ENCODE peak calls at places on chromosomes 4 and X, in eight cellular contexts. C is heart left ventricle, B is esophagus muscularis mucosa, I is upper lobe of left lung, M is body of pancreas, D is gastrocnemius medialis, T is ovary, E is prostate gland. Z is an unnamed sample.

GRCh38 chr4:65021737-65022136 is 612.5 kb upstream of the TECRL start:
- DNase-seq in I (no peak), M (no peak), T (no peak), E (no peak), D (no peak), C (no peak), B (no peak), Z (no peak)

GRCh38 chr4:38873290-38873949 is 5.8 kb downstream of the FAM114A1 start:
- DNase-seq in I (no peak), D (no peak), E (no peak), M (no peak), T (no peak), C (no peak), B (no peak), Z (no peak)

GRCh38 chr4:133694416-133694815 is 507.2 kb downstream of the PABPC4L start:
- DNase-seq in D (no peak), T (no peak), C (no peak), B (no peak), I (no peak), E (no peak), M (no peak), Z (no peak)

GRCh38 chrX:107646736-107647135 is 18.4 kb downstream of the PRPS1 start:
- DNase-seq in T (no peak), B (no peak), D (no peak), C (no peak), E (no peak), M (no peak), I (no peak), Z (no peak)

GRCh38 chr4:46425775-46426400 is 36.0 kb upstream of the GABRA2 start:
- DNase-seq in M (no peak), T (no peak), E (no peak), I (no peak), D (no peak), B (no peak), C (no peak), Z (peak)

GRCh38 chr4:78410651-78411050 is 140.9 kb upstream of the ANXA3 start:
- DNase-seq in I (no peak), C (no peak), B (no peak), E (no peak), M (no peak), D (no peak), T (no peak), Z (no peak)

GRCh38 chrX:54776987-54777672 is 20.9 kb downstream of the ITIH6 start:
- DNase-seq in E (no peak), T (no peak), C (no peak), B (no peak), I (no peak), D (no peak), M (no peak), Z (no peak)

GRCh38 chr4:34091451-34091850 is 2152.9 kb downstream of the ARAP2 start:
- DNase-seq in T (no peak), D (no peak), B (no peak), C (no peak), M (no peak), E (no peak), I (no peak), Z (no peak)

GRCh38 chr4:153969542-153969941 is 180.7 kb upstream of the SFRP2 start:
- DNase-seq in E (no peak), D (no peak), T (no peak), I (no peak), C (no peak), M (no peak), B (no peak), Z (no peak)

GRCh38 chr4:73379946-73380345 is 24.1 kb upstream of the ALB start:
- DNase-seq in T (no peak), D (no peak), I (no peak), C (no peak), E (no peak), M (no peak), B (no peak), Z (no peak)

GRCh38 chr4:612749-613125 is 12.6 kb upstream of the PDE6B start:
- DNase-seq in T (no peak), D (no peak), M (no peak), E (no peak), B (no peak), I (peak), C (no peak), Z (no peak)

GRCh38 chr4:151267822-151268535 is 9.0 kb upstream of the PRSS48 start:
- DNase-seq in E (no peak), B (no peak), I (no peak), M (no peak), D (no peak), C (no peak), T (no peak), Z (no peak)

GRCh38 chr4:40864531-40864930 is 114.8 kb downstream of the NSUN7 start:
- DNase-seq in T (no peak), C (no peak), B (no peak), E (no peak), I (no peak), D (no peak), M (no peak), Z (no peak)

GRCh38 chr4:23382880-23383279 is 507.0 kb downstream of the PPARGC1A start:
- DNase-seq in I (no peak), C (no peak), D (no peak), E (no peak), M (no peak), T (no peak), B (no peak), Z (no peak)

GRCh38 chr4:169096221-169096620 is 86.2 kb upstream of the CBR4 start:
- DNase-seq in D (no peak), C (no peak), E (no peak), T (no peak), B (no peak), M (no peak), I (no peak), Z (no peak)

GRCh38 chr4:73573794-73574528 is 46.3 kb downstream of the RASSF6 start:
- DNase-seq in E (peak), D (no peak), T (peak), B (no peak), C (peak), M (peak), I (peak), Z (peak)

GRCh38 chr4:18198653-18199052 is 177.1 kb upstream of the LCORL start:
- DNase-seq in I (no peak), E (no peak), M (no peak), D (no peak), T (no peak), C (no peak), B (no peak), Z (no peak)

GRCh38 chr4:73608677-73609594 is 11.3 kb downstream of the RASSF6 start:
- DNase-seq in I (no peak), B (no peak), E (no peak), M (peak), D (no peak), T (no peak), C (no peak), Z (no peak)

GRCh38 chr4:10107111-10108091 is 9.2 kb downstream of the WDR1 start:
- DNase-seq in E (no peak), I (no peak), M (no peak), B (no peak), T (no peak), C (no peak), D (peak), Z (no peak)

GRCh38 chr4:187767158-187767557 is 228.4 kb upstream of the ZFP42 start:
- DNase-seq in C (no peak), E (no peak), T (no peak), D (no peak), I (no peak), M (no peak), B (no peak), Z (no peak)

GRCh38 chr4:72546456-72546855 is 22.6 kb downstream of the ADAMTS3 start:
- DNase-seq in E (no peak), B (no peak), D (no peak), I (no peak), C (no peak), T (no peak), M (no peak), Z (no peak)

GRCh38 chr4:13970349-13970748 is 342.8 kb upstream of the BOD1L1 start:
- DNase-seq in I (no peak), E (no peak), M (no peak), D (no peak), C (no peak), B (no peak), T (no peak), Z (no peak)

GRCh38 chr4:56655627-56656345 is 25.3 kb downstream of the HOPX start:
- DNase-seq in E (no peak), B (no peak), T (no peak), D (peak), I (no peak), C (no peak), M (no peak), Z (peak)

GRCh38 chrX:137563681-137564651 is 2.0 kb upstream of the ZIC3 start:
- DNase-seq in T (no peak), M (no peak), I (no peak), B (no peak), C (no peak), D (no peak), E (no peak), Z (no peak)

GRCh38 chrX:114798902-114799301 is 215.0 kb downstream of the HTR2C start:
- DNase-seq in E (no peak), T (no peak), M (no peak), I (no peak), B (no peak), D (no peak), C (no peak), Z (no peak)

GRCh38 chr4:150056569-150056968 is 21.7 kb upstream of the DCLK2 start:
- DNase-seq in I (no peak), M (no peak), T (no peak), B (no peak), E (no peak), D (no peak), C (no peak), Z (no peak)

GRCh38 chrX:48617542-48618340 is 20.4 kb downstream of the WDR13 start:
- DNase-seq in B (no peak), I (no peak), T (no peak), M (no peak), E (no peak), D (no peak), C (no peak), Z (no peak)

GRCh38 chr4:75432683-75433082 is 81.5 kb downstream of the RCHY1 start:
- DNase-seq in E (no peak), M (no peak), T (no peak), I (no peak), B (no peak), D (no peak), C (no peak), Z (no peak)

GRCh38 chr4:45036677-45037076 is 310.3 kb upstream of the GNPDA2 start:
- DNase-seq in D (no peak), E (no peak), C (no peak), I (no peak), M (no peak), T (no peak), B (no peak), Z (no peak)

GRCh38 chr4:186105721-186106335 is 1.3 kb downstream of the FAM149A start:
- DNase-seq in T (no peak), M (peak), D (no peak), B (no peak), I (peak), C (no peak), E (no peak), Z (no peak)

GRCh38 chr4:90142091-90142490 is 14.9 kb downstream of the CCSER1 start:
- DNase-seq in D (no peak), B (no peak), E (no peak), T (no peak), C (no peak), I (no peak), M (no peak), Z (no peak)

GRCh38 chrX:17818729-17819128 is 42.4 kb downstream of the RAI2 start:
- DNase-seq in T (no peak), I (no peak), D (peak), E (no peak), B (no peak), C (no peak), M (no peak), Z (no peak)
- H3K27ac ChIP-seq in T (no peak), I (no peak), D (no peak), E (no peak), B (no peak), C (no peak), M (no peak), Z (no peak)

GRCh38 chrX:41084360-41085104 is 713 bp upstream of the USP9X start:
- DNase-seq in E (peak), I (peak), D (peak), M (peak), T (peak), B (peak), C (peak), Z (peak)
- TF ChIP-seq POLR2A in E (peak), I (peak), D (peak), M (peak), T (peak), B (peak), C (peak), Z (peak)

GRCh38 chr4:6969826-6970800 is 60.5 kb downstream of the TBC1D14 start:
- DNase-seq in M (no peak), T (no peak), B (peak), I (no peak), C (no peak), D (no peak), E (no peak), Z (no peak)

GRCh38 chr4:6971536-6972374 is 62.1 kb downstream of the TBC1D14 start:
- DNase-seq in M (no peak), I (no peak), T (no peak), E (no peak), D (peak), C (peak), B (no peak), Z (peak)

GRCh38 chr4:6972911-6973310 is 63.3 kb downstream of the TBC1D14 start:
- DNase-seq in I (no peak), D (peak), B (no peak), M (no peak), C (no peak), T (no peak), E (no peak), Z (no peak)

GRCh38 chr4:6972375-6972650 is 62.7 kb downstream of the TBC1D14 start:
- DNase-seq in M (no peak), D (no peak), B (no peak), C (no peak), T (no peak), I (no peak), E (no peak), Z (no peak)

GRCh38 chr4:6974138-6974848 is 64.7 kb downstream of the TBC1D14 start:
- DNase-seq in B (peak), C (peak), M (peak), T (peak), D (peak), E (peak), I (peak), Z (peak)
- H3K27ac ChIP-seq in B (no peak), C (no peak), M (no peak), T (no peak), D (peak), E (no peak), I (no peak), Z (no peak)

GRCh38 chrX:151974336-151975227 is at the start of gene GABRE:
- DNase-seq in D (no peak), M (peak), B (no peak), I (peak), T (peak), C (peak), E (peak), Z (no peak)
- TF ChIP-seq POLR2A in D (peak), M (peak), B (peak), I (peak), T (no peak), C (peak), E (peak), Z (peak)

GRCh38 chr4:113575391-113575790 is 186.1 kb downstream of the CAMK2D start:
- DNase-seq in C (no peak), I (no peak), D (no peak), T (no peak), E (no peak), B (no peak), M (no peak), Z (no peak)
- H3K27ac ChIP-seq in C (peak), I (no peak), D (peak), T (no peak), E (no peak), B (no peak), M (no peak), Z (peak)

DNA sequence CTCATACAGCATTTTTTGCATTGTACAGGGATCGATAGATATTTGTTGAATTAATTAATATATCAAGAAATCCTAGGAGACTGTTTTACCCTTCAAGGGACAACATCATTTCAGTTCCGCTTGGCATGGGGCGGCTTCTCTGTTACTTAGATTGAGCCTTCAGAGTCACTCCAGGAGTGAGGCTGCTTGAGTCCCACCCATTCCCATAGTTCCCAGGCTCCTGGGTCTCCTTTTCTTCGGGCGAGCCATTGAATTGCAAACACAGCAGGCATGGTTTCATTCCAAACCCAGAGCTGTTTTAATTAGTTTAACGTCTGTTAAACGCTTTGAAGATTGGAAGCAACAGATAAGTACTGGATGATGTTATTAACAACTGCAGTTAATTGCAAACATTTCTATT is 590 bp upstream of the EDA start:
- DNase-seq in B (no peak), D (no peak), M (no peak), E (no peak), C (no peak), T (peak), I (no peak), Z (no peak)
- TF ChIP-seq POLR2A in B (no peak), D (no peak), M (no peak), E (no peak), C (no peak), T (no peak), I (no peak), Z (no peak)

DNA sequence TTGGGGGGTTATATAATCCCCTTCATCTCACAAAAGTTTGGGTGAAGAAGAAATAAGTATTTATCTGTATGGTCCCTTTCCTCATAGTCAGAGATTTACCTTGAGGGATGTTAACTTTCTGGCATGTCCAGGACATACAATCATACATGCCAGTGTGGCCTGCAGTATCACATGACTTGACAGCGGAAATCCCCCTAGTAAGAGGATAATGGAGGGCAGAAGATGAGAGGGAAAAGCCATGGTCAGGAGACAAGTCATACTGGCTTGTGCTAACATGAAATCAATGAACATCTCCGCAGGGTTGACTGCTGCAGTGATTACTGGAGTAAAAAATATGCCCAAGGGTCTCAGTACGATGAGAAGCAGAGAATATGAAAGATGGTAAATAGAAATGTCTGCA is 1385.7 kb upstream of the ADGRL3 start:
- DNase-seq in C (no peak), M (no peak), T (no peak), E (no peak), B (no peak), D (no peak), I (no peak), Z (no peak)
- H3K27ac ChIP-seq in C (no peak), M (no peak), T (no peak), E (no peak), B (no peak), D (no peak), I (no peak), Z (no peak)

Z was measured in right lobe of liver.